ENCODE peak calls at places on chromosomes 1 and 21, in seven cellular contexts. V is transverse colon; U is OCI-LY7; X is heart left ventricle; T is cardiac muscle cell; R is CD4-positive, alpha-beta T cell; E is hepatocyte. M is an unnamed sample. For H3K9me3, the result is how much of the 10 kb centered on the place peaks cover.

GRCh38 chr1:16067127-16067768 is 6.2 kb downstream of the FAM131C start:
- DNase-seq in V (peak), U (no peak), X (no peak), T (no peak), R (no peak), E (peak), M (peak)

GRCh38 chr1:46622341-46622740 is 5.7 kb upstream of the MOB3C start:
- DNase-seq in V (peak), U (peak), X (no peak), T (no peak), R (no peak), E (no peak), M (no peak)

GRCh38 chr1:221887091-221887746 is 145.3 kb upstream of the DUSP10 start:
- DNase-seq in V (peak), U (no peak), X (peak), T (no peak), R (no peak), E (peak), M (peak)

GRCh38 chr1:218433744-218434143 is 88.6 kb downstream of the TGFB2 start:
- DNase-seq in V (no peak), U (no peak), X (no peak), T (no peak), R (no peak), E (no peak), M (no peak)

GRCh38 chr1:168726311-168726710 is 2.7 kb downstream of the DPT start:
- DNase-seq in V (no peak), U (no peak), X (no peak), T (no peak), R (no peak), E (no peak), M (no peak)

GRCh38 chr1:230591676-230592075 is 50.6 kb upstream of the COG2 start:
- DNase-seq in V (no peak), U (no peak), X (no peak), T (no peak), R (no peak), E (no peak), M (no peak)

GRCh38 chr1:156295391-156295947 is at the start of gene GLMP:
- DNase-seq in V (peak), U (no peak), X (peak), T (peak), R (peak), E (peak), M (peak)

GRCh38 chr1:200184196-200184595 is 156.7 kb downstream of the NR5A2 start:
- DNase-seq in V (peak), U (no peak), X (peak), T (no peak), R (no peak), E (peak), M (peak)

GRCh38 chr1:110370827-110371226 is 20.0 kb downstream of the SLC16A4 start:
- DNase-seq in V (no peak), U (no peak), X (no peak), T (no peak), R (no peak), E (no peak), M (no peak)

GRCh38 chr1:14884619-14885175 is 268.9 kb upstream of the TMEM51 start:
- DNase-seq in V (no peak), U (no peak), X (no peak), T (no peak), R (no peak), E (no peak), M (no peak)

GRCh38 chr1:110485725-110486124 is 33.2 kb downstream of the KCNA10 start:
- DNase-seq in V (no peak), U (no peak), X (peak), T (peak), R (no peak), E (no peak), M (no peak)

GRCh38 chr1:233140519-233140918 is 155.0 kb downstream of the PCNX2 start:
- DNase-seq in V (no peak), U (no peak), X (no peak), T (no peak), R (no peak), E (no peak), M (no peak)

GRCh38 chr1:201721131-201722049 is 107.6 kb upstream of the IPO9 start:
- DNase-seq in V (no peak), U (no peak), X (no peak), T (peak), R (no peak), E (peak), M (no peak)

GRCh38 chr1:1083181-1084027 is 9.3 kb upstream of the RNF223 start:
- DNase-seq in V (peak), U (no peak), X (no peak), T (no peak), R (no peak), E (no peak), M (peak)

GRCh38 chr1:151327903-151328674 is 873 bp upstream of the PI4KB start:
- DNase-seq in V (peak), U (peak), X (peak), T (no peak), R (no peak), E (no peak), M (no peak)

GRCh38 chr1:16727190-16728111 is 12.9 kb upstream of the RNU1-4 start:
- DNase-seq in V (peak), U (peak), X (no peak), T (no peak), R (peak), E (peak), M (peak)

GRCh38 chr21:15671188-15671587 is 58.6 kb upstream of the USP25 start:
- DNase-seq in V (no peak), U (no peak), X (no peak), T (no peak), R (no peak), E (no peak), M (no peak)

GRCh38 chr1:36557041-36558000 is 74.6 kb upstream of the CSF3R start:
- DNase-seq in V (no peak), U (no peak), X (no peak), T (no peak), R (no peak), E (no peak), M (no peak)

GRCh38 chr1:221543529-221544120 is 198.3 kb downstream of the DUSP10 start:
- DNase-seq in V (no peak), U (no peak), X (no peak), T (no peak), R (no peak), E (peak), M (no peak)

GRCh38 chr1:228737613-228738012 is 2.3 kb downstream of the RHOU start:
- DNase-seq in V (peak), U (no peak), X (no peak), T (no peak), R (no peak), E (no peak), M (no peak)

GRCh38 chr21:36747114-36747814 is 48.3 kb downstream of the SIM2 start:
- DNase-seq in V (no peak), U (no peak), X (no peak), T (peak), R (no peak), E (no peak), M (peak)

GRCh38 chr1:182084487-182085316 is 23.2 kb upstream of the ZNF648 start:
- DNase-seq in V (peak), U (peak), X (peak), T (peak), R (peak), E (peak), M (peak)

GRCh38 chr21:43894206-43894577 is 29.2 kb downstream of the AGPAT3 start:
- DNase-seq in V (no peak), U (no peak), X (no peak), T (no peak), R (no peak), E (no peak), M (no peak)

GRCh38 chr21:43890042-43890441 is 25.0 kb downstream of the AGPAT3 start:
- DNase-seq in V (no peak), U (no peak), X (no peak), T (no peak), R (no peak), E (no peak), M (no peak)

GRCh38 chr21:43892984-43893535 is 28.0 kb downstream of the AGPAT3 start:
- DNase-seq in V (no peak), U (no peak), X (no peak), T (no peak), R (no peak), E (no peak), M (no peak)

GRCh38 chr21:43892334-43892733 is 27.3 kb downstream of the AGPAT3 start:
- DNase-seq in V (no peak), U (no peak), X (no peak), T (no peak), R (no peak), E (no peak), M (no peak)

DNA sequence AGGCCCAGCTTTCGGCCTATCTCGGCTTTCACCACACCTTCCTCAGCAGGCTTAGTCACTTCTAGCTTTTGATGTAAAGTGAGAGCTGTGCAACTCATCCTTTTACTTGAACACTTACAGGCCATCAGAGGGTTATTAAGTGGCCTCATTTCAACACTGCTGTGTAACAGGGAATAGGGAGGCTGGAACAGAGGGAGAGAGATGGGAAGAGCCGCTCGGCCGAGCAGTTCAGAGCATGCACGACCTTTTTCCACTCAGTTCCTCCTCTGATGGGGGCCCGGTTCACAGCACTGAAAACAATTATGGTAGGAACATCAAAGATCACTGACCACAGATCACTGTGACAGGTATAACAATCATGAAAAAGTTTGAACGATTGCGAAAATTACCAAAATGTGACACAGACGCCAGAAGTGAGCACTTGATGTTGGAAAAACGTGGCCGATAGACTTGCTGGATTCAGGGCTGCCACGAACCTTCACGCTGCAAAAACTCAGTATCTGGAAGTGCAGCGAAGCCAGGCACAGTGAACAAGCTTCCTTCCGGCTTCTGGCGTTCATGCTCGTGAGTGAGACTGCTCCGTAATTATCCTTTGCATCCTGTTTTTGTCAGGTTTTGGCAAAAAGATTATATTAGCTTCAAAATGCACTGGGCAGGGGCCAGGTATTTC is 28.6 kb downstream of the AGPAT3 start:
- DNase-seq in V (no peak), U (no peak), X (no peak), T (peak), R (no peak), E (no peak), M (no peak)
- H3K9me3 ChIP-seq in V (under half), U (under half), X (under half), T (under half), R (under half), E (under half), M (under half)

GRCh38 chr21:9750341-9751086 is 770.9 kb upstream of the TPTE start:
- DNase-seq in V (no peak), U (no peak), X (no peak), T (no peak), R (no peak), E (no peak), M (no peak)
- H3K9me3 ChIP-seq in V (under half), U (under half), X (under half), T (under half), R (under half), E (under half), M (half or more)

DNA sequence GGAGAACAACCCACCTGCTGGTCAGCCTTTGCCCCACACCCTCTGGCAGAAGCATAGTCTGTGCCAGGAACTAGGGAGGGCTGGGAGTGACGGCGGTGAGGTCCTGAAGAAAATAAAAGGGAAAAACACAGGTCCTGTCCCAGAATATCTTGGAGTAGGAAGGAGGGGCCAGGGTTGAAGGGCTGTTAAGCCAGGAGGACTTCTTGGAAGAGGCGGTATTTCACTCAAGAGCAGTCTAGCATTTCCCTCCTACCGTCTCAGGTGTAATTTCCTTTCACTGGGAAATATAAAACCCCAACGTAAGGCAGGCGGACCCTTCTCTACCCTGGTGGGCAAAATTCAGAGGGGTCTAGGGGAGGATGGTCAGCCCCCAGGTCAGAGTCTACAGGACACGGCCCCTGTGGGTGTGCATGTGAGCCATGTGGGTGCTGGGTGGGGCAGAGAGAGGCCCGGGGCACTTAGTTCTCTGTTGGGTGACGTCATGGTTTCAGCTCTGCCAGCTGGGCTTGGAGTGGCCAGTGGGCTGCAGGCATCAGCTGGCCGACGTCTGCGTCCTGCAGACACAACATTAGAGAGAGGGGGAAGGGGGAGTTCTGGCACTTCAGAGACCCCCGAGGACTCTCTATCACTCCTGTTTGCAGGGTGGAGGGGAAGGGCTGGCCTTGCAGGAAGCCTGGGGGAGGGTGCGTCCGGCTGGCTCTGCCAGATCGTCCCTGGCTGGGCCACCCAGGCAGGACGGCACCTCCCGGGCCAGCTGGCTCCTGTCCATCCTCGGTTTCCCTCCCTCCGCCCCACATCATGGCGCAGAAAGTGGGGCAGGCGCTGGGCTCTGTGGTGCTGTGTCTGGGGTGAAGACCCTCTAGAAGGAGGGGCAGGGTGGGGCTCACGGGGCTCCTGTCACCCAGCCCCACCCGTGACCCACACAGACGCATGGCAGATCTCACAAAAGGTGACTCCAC is 73.0 kb upstream of the TTC34 start:
- DNase-seq in V (no peak), U (no peak), X (no peak), T (no peak), R (no peak), E (no peak), M (no peak)
- H3K9me3 ChIP-seq in V (under half), U (under half), X (under half), T (under half), R (under half), E (under half), M (under half)

GRCh38 chr1:166383137-166383536 is 216.3 kb upstream of the FAM78B start:
- DNase-seq in V (no peak), U (no peak), X (no peak), T (no peak), R (no peak), E (no peak), M (no peak)
- H3K9me3 ChIP-seq in V (under half), U (under half), X (under half), T (under half), R (under half), E (under half), M (under half)

DNA sequence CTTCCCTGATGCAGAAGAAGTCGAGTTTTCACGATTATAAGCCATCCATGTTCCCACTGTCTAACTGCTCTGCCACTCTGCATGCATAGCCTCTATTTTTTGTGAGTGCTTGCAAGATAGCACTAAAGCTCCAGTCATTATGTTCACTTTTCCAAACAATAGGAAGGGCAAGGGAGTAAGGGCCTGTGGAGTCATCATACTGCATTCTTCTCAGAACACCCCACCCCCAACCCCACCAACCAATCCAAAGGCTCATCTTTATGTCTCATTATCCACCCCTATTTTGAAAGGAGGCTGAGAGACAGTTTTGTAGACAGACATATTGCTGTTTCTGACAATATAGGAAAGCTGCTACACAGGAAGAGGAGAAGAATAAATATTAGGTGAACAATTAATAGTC is 471.7 kb upstream of the ADGRL2 start:
- DNase-seq in V (no peak), U (no peak), X (no peak), T (no peak), R (no peak), E (no peak), M (no peak)
- H3K9me3 ChIP-seq in V (under half), U (under half), X (under half), T (under half), R (under half), E (under half), M (under half)

DNA sequence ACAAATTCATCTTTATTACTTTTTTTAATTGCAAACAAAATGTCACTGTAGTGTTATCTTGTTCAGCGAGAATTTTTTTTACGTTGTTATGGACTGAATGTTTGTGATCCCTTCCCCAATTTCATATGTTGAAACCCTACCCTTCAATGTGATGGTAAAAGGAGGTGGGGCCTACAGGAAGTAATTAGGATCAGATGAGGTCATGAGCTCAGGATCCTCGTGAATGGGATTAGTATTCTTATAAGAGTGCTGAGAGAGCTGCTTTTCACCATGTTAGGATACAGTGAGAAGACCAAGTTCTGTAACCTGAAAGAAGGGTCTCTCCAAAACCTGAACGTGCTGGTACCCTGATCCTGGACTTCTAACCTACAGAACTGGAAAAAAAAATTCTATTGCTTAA is 646.0 kb upstream of the TMPRSS15 start:
- DNase-seq in V (no peak), U (no peak), X (no peak), T (no peak), R (no peak), E (no peak), M (no peak)
- H3K9me3 ChIP-seq in V (under half), U (under half), X (under half), T (under half), R (under half), E (under half), M (under half)

DNA sequence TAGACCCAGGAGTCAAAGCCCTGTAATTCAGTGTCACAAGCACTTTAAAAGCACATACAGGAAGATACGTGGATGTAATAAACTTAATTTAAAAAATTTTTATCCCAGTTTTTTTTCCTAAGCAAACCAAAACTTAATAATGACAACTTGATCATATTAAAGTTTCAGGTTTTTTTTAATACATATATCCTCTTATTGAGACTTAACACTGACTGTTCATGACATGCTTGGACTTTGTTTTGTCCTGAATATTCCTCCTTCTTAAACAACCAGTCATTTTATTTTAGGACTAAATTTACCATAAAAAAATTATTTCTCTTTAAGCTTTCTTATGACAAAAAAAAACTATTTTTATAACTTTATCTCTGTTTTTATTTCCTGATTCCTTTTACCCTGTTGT is 64.1 kb downstream of the WDR4 start:
- DNase-seq in V (no peak), U (peak), X (no peak), T (no peak), R (no peak), E (no peak), M (no peak)
- H3K9me3 ChIP-seq in V (under half), U (under half), X (under half), T (under half), R (under half), E (under half), M (under half)

M was measured in mucosa of descending colon.